ENCODE peak calls at places on chromosomes 4 and X, in nine cellular contexts. J is bronchial epithelial cell; L is NT2/D1; V is T-cell; T is breast epithelium; Q is CD8-positive, alpha-beta memory T cell; B is occipital lobe; G is left colon; D is AG08396. C is an unnamed sample.

GRCh38 chr4:67685532-67685859 is 15.5 kb downstream of the UBA6 start:
- DNase-seq in D (no peak), L (no peak), Q (no peak), G (no peak), T (no peak), B (no peak), J (no peak), V (no peak), C (no peak)

GRCh38 chr4:173505924-173506779 is 23.9 kb downstream of the HAND2 start:
- DNase-seq in T (no peak), G (no peak), J (no peak), Q (no peak), B (no peak), L (no peak), D (peak; percentile 87), V (no peak), C (peak; percentile 87)

GRCh38 chr4:3735196-3735595 is 31.0 kb upstream of the ADRA2C start:
- DNase-seq in J (no peak), L (no peak), Q (no peak), B (no peak), T (no peak), D (no peak), V (no peak), G (no peak), C (no peak)

GRCh38 chrX:149837639-149838038 is 43.3 kb upstream of the MAGEA8 start:
- DNase-seq in T (no peak), L (no peak), G (no peak), V (no peak), J (no peak), B (no peak), Q (no peak), D (no peak), C (no peak)

GRCh38 chr4:42778349-42778748 is 114.2 kb upstream of the GRXCR1 start:
- DNase-seq in V (no peak), L (no peak), D (no peak), Q (no peak), B (no peak), T (no peak), G (no peak), J (no peak), C (no peak)

GRCh38 chr4:89640620-89641366 is 196.2 kb downstream of the SNCA start:
- DNase-seq in Q (no peak), T (no peak), L (peak; percentile 63), V (no peak), B (no peak), G (peak; percentile 41), D (peak; percentile 40), J (peak; percentile 31), C (peak; percentile 75)

GRCh38 chr4:184292465-184292867 is 74.8 kb upstream of the ENPP6 start:
- DNase-seq in Q (no peak), J (no peak), D (no peak), V (no peak), B (no peak), T (no peak), L (no peak), G (peak; percentile 15), C (no peak)

GRCh38 chrX:21383546-21383945 is 9.3 kb downstream of the CNKSR2 start:
- DNase-seq in B (no peak), L (no peak), J (no peak), T (no peak), D (no peak), Q (no peak), G (no peak), V (no peak), C (no peak)

GRCh38 chrX:37684426-37684825 is 1.2 kb upstream of the XK start:
- DNase-seq in T (no peak), G (no peak), V (no peak), B (no peak), L (no peak), J (no peak), D (no peak), Q (no peak), C (no peak)